ENCODE peak calls at places on chromosomes 7 and 10, in ten cellular contexts. O is left ventricle myocardium inferior; M is neuronal stem cell; L is sigmoid colon; G is tibial artery; A is hepatocyte; C is adrenal gland; U is lung; K is transverse colon; J is CD8-positive, alpha-beta T cell. Q is an unnamed sample.

GRCh38 chr10:127813290-127813689 is 76.3 kb downstream of the FOXI2 start:
- DNase-seq in K (no peak), U (no peak), M (no peak), G (no peak), C (no peak), A (no peak), J (no peak), O (no peak), L (no peak), Q (no peak)

GRCh38 chr7:29287366-29287765 is 92.8 kb downstream of the CHN2 start:
- DNase-seq in K (no peak), O (no peak), J (no peak), G (no peak), U (no peak), C (no peak), L (no peak), A (no peak), M (no peak), Q (no peak)

GRCh38 chr10:79927111-79927828 is 21.6 kb downstream of the SFTPD start:
- DNase-seq in C (peak; percentile 71), J (no peak), M (no peak), L (no peak), A (no peak), G (no peak), U (peak; percentile 48), O (peak; percentile 37), K (no peak), Q (no peak)

GRCh38 chr7:42029405-42029804 is 207.6 kb downstream of the GLI3 start:
- DNase-seq in M (no peak), L (no peak), A (no peak), U (no peak), O (no peak), K (no peak), J (no peak), G (no peak), C (no peak), Q (no peak)

GRCh38 chr7:16135628-16136027 is 285.7 kb downstream of the CRPPA start:
- DNase-seq in A (no peak), M (no peak), C (no peak), U (no peak), K (no peak), J (no peak), G (no peak), L (no peak), O (no peak), Q (no peak)

GRCh38 chr10:97656777-97657176 is 16.3 kb downstream of the PI4K2A start:
- DNase-seq in K (no peak), L (no peak), J (no peak), U (no peak), A (no peak), G (no peak), M (no peak), C (no peak), O (no peak), Q (no peak)

GRCh38 chr7:78786055-78786454 is 667.4 kb downstream of the MAGI2 start:
- DNase-seq in C (no peak), M (no peak), A (no peak), U (no peak), J (no peak), L (no peak), O (no peak), K (no peak), G (no peak), Q (no peak)

GRCh38 chr10:133257489-133258065 is 19.1 kb downstream of the ADAM8 start:
- DNase-seq in K (peak; percentile 84), C (peak; percentile 73), O (peak; percentile 74), M (no peak), G (peak; percentile 83), J (peak; percentile 43), U (peak; percentile 80), A (peak; percentile 78), L (peak; percentile 81), Q (no peak)

GRCh38 chr10:3763035-3763456 is 22.0 kb downstream of the KLF6 start:
- DNase-seq in K (peak; percentile 45), G (no peak), J (no peak), C (no peak), U (no peak), O (no peak), L (no peak), M (no peak), A (peak; percentile 2), Q (no peak)

GRCh38 chr7:157707983-157708720 is 371.3 kb downstream of the DNAJB6 start:
- DNase-seq in O (no peak), U (no peak), C (peak; percentile 5), J (no peak), L (peak; percentile 45), K (peak; percentile 1), A (no peak), G (peak; percentile 60), M (no peak), Q (no peak)

GRCh38 chr7:2802504-2803341 is 41.4 kb downstream of the GNA12 start:
- DNase-seq in J (no peak), L (peak; percentile 58), M (no peak), O (peak; percentile 55), U (no peak), G (no peak), K (no peak), C (no peak), A (peak; percentile 38), Q (no peak)

GRCh38 chr7:35691827-35692307 is 3.1 kb downstream of the HERPUD2 start:
- DNase-seq in K (peak; percentile 22), M (no peak), O (no peak), L (no peak), A (peak; percentile 28), U (no peak), C (no peak), G (no peak), J (peak; percentile 39), Q (peak; percentile 56)

GRCh38 chr10:6050801-6051445 is 11.2 kb downstream of the IL2RA start:
- DNase-seq in G (peak; percentile 70), O (peak; percentile 46), K (peak; percentile 80), U (peak; percentile 54), L (peak; percentile 85), J (peak; percentile 85), A (peak; percentile 27), M (no peak), C (peak; percentile 58), Q (peak; percentile 94)

GRCh38 chr7:47428780-47429472 is 153.0 kb downstream of the TNS3 start:
- DNase-seq in O (no peak), L (peak; percentile 24), U (no peak), M (no peak), A (no peak), J (no peak), C (no peak), G (peak; percentile 33), K (no peak), Q (no peak)

GRCh38 chr10:132397036-132397541 is at the start of gene PWWP2B:
- DNase-seq in M (no peak), A (peak; percentile 85), U (no peak), G (no peak), J (peak; percentile 70), K (peak; percentile 72), O (peak; percentile 70), L (peak; percentile 77), C (peak; percentile 29), Q (peak; percentile 65)

GRCh38 chr10:90857635-90858488 is at the start of gene HTR7:
- DNase-seq in K (peak; percentile 57), G (peak; percentile 73), J (peak; percentile 67), C (peak; percentile 22), M (peak; percentile 65), U (peak; percentile 36), L (peak; percentile 70), O (peak; percentile 65), A (peak; percentile 62), Q (peak; percentile 73)

GRCh38 chr10:98267069-98267893 is 713 bp downstream of the LOXL4 start:
- DNase-seq in L (no peak), G (no peak), C (no peak), O (no peak), U (no peak), M (no peak), K (no peak), A (no peak), J (no peak), Q (no peak)

GRCh38 chr10:12130237-12130872 is 878 bp downstream of the SEC61A2 start:
- DNase-seq in M (peak; percentile 45), O (no peak), K (peak; percentile 19), C (peak; percentile 20), U (peak; percentile 31), J (peak; percentile 24), L (no peak), G (no peak), A (peak; percentile 67), Q (peak; percentile 33)

DNA sequence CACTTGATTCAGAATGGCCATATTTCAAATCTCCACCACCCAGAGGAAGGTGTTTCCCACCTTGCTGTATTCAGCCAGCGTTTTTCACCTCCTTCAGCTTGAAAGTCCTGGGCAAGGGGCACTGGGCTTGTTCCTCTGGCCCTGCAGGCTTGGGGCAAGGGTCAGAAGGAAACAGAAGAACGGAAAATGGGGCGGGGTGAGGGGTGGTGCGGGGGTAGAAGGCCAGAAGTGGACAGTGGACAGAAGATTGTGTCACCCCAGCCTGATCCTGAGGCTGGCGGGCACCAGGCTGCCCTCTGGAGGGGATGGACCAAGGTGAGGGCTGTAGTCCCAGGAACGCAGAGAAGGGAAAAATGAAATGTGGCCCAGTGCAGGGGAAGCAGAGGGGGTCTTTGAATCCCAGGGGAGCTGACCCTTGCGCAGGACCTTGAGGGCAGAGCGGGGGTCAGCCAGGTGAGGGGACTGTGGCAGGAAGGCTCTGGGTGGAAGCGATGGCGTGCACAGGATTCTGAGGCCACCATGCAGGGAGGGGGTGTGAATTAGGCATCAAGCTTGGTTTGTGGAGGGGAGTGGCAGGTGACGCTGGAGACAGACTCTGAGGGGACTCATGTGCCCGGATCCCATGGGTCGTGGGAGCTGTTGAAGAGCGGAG is 23.0 kb downstream of the TMEM120A start:
- DNase-seq in J (no peak), U (no peak), M (no peak), C (no peak), K (no peak), G (no peak), L (no peak), O (no peak), A (no peak), Q (no peak)
- H3K27ac ChIP-seq in J (no peak overlapping the region), U (peak overlapping the region; percentile 15), M (no peak overlapping the region), C (no peak overlapping the region), K (peak overlapping the region; percentile 48), G (peak overlapping the region; percentile 15), L (peak overlapping the region; percentile 71), O (peak overlapping the region; percentile 86), A (peak overlapping the region; percentile 12), Q (no peak overlapping the region)

GRCh38 chr7:107754642-107755041 is 10.7 kb downstream of the CBLL1 start:
- DNase-seq in O (no peak), J (no peak), U (no peak), G (no peak), L (no peak), K (no peak), A (no peak), M (no peak), C (no peak), Q (no peak)
- H3K36me3 ChIP-seq in O (peaks cover 97% of the 10 kb centered on the region), J (peaks cover 47% of the 10 kb centered on the region), U (peaks cover 30% of the 10 kb centered on the region), G (peaks cover 92% of the 10 kb centered on the region), L (peaks cover 42% of the 10 kb centered on the region), K (no peaks in the 10 kb centered on the region), A (no peaks in the 10 kb centered on the region), M (peaks cover 96% of the 10 kb centered on the region), C (peaks cover 82% of the 10 kb centered on the region), Q (peaks cover 64% of the 10 kb centered on the region)

GRCh38 chr7:1271656-1272055 is 39.0 kb downstream of the UNCX start:
- DNase-seq in A (no peak), M (no peak), L (no peak), C (no peak), O (no peak), J (no peak), K (no peak), G (no peak), U (no peak), Q (no peak)
- H3K27me3 ChIP-seq in A (peaks cover 3% of the 10 kb centered on the region), M (no peaks in the 10 kb centered on the region), L (peaks cover 57% of the 10 kb centered on the region), C (peaks cover 55% of the 10 kb centered on the region), O (peaks cover 79% of the 10 kb centered on the region), J (no peaks in the 10 kb centered on the region), K (peaks cover 76% of the 10 kb centered on the region), G (peaks cover 74% of the 10 kb centered on the region), U (peaks cover 11% of the 10 kb centered on the region), Q (no peaks in the 10 kb centered on the region)

GRCh38 chr10:110835841-110836240 is 35.9 kb upstream of the PDCD4 start:
- DNase-seq in A (no peak), K (no peak), U (no peak), J (no peak), L (peak; percentile 59), C (no peak), M (no peak), G (no peak), O (no peak), Q (no peak)
- H3K27ac ChIP-seq in A (peak overlapping the region; percentile 88), K (peak overlapping the region; percentile 90), U (no peak overlapping the region), J (no peak overlapping the region), L (peak overlapping the region; percentile 67), C (no peak overlapping the region), M (no peak overlapping the region), G (peak overlapping the region; percentile 33), O (peak overlapping the region; percentile 75), Q (no peak overlapping the region)

Q was measured in CD4-positive, alpha-beta memory T cell.